ENCODE peak calls at places on chromosomes 1 and 21, in five cellular contexts. T is HFFc6; E is effector CD4-positive, alpha-beta T cell; P is AG08395; R is activated B cell treated with CpG ODN at 0.5 μM for 24 hours. L is an unnamed sample.
A peak's percentile ranks its signal among the peaks of the same experiment; 100 is the strongest.

GRCh38 chr1:115051850-115052249 is 22.2 kb downstream of the TSHB start:
- DNase-seq in T (no peak), E (no peak), P (no peak), R (no peak), L (no peak)

GRCh38 chr1:43256675-43257570 is 12.9 kb upstream of the TMEM125 start:
- DNase-seq in T (no peak), E (no peak), P (no peak), R (no peak), L (no peak)

GRCh38 chr1:225762444-225762843 is 15.2 kb upstream of the SRP9 start:
- DNase-seq in T (no peak), E (no peak), P (no peak), R (no peak), L (no peak)

GRCh38 chr1:205925730-205926129 is 17.5 kb downstream of the SLC26A9 start:
- DNase-seq in T (peak; percentile 74), E (no peak), P (peak; percentile 78), R (no peak), L (peak; percentile 90)

GRCh38 chr1:230812568-230812967 is 55.8 kb downstream of the C1orf198 start:
- DNase-seq in T (no peak), E (no peak), P (no peak), R (no peak), L (no peak)

GRCh38 chr21:28144653-28145052 is 848.0 kb downstream of the LTN1 start:
- DNase-seq in T (no peak), E (no peak), P (no peak), R (no peak), L (no peak)

GRCh38 chr1:162342452-162342983 is 34.1 kb downstream of the SPATA46 start:
- DNase-seq in T (no peak), E (no peak), P (no peak), R (no peak), L (no peak)

GRCh38 chr1:60995093-60995492 is 87.3 kb upstream of the NFIA start:
- DNase-seq in T (no peak), E (no peak), P (no peak), R (no peak), L (no peak)

GRCh38 chr1:924619-925323 is 1.0 kb downstream of the SAMD11 start:
- DNase-seq in T (peak; percentile 61), E (no peak), P (no peak), R (no peak), L (peak; percentile 15)

GRCh38 chr1:33397994-33398393 is 32.9 kb downstream of the PHC2 start:
- DNase-seq in T (no peak), E (no peak), P (no peak), R (no peak), L (no peak)

GRCh38 chr1:36087233-36088123 is 1.2 kb upstream of the ADPRS start:
- DNase-seq in T (no peak), E (no peak), P (no peak), R (no peak), L (no peak)

GRCh38 chr1:7587108-7587507 is 184.0 kb upstream of the VAMP3 start:
- DNase-seq in T (no peak), E (no peak), P (no peak), R (no peak), L (no peak)

GRCh38 chr1:24535021-24535424 is 20.9 kb upstream of the NCMAP start:
- DNase-seq in T (no peak), E (peak; percentile 71), P (no peak), R (peak; percentile 61), L (no peak)

GRCh38 chr1:5707566-5708178 is 284.6 kb downstream of the NPHP4 start:
- DNase-seq in T (no peak), E (no peak), P (no peak), R (no peak), L (no peak)

GRCh38 chr1:209823143-209824041 is 4.4 kb upstream of the UTP25 start:
- DNase-seq in T (peak; percentile 78), E (no peak), P (peak; percentile 60), R (no peak), L (peak; percentile 57)

GRCh38 chr1:48109390-48110009 is 112.3 kb upstream of the TRABD2B start:
- DNase-seq in T (peak; percentile 41), E (no peak), P (peak; percentile 62), R (no peak), L (peak; percentile 44)

GRCh38 chr1:206748348-206749034 is 22.1 kb upstream of the IL19 start:
- DNase-seq in T (no peak), E (no peak), P (no peak), R (no peak), L (no peak)

GRCh38 chr1:245440933-245441332 is 286.1 kb downstream of the KIF26B start:
- DNase-seq in T (no peak), E (no peak), P (no peak), R (no peak), L (no peak)

GRCh38 chr1:37032660-37033354 is 1.5 kb downstream of the GRIK3 start:
- DNase-seq in T (no peak), E (no peak), P (no peak), R (no peak), L (no peak)

GRCh38 chr21:32412162-32412997 is at the start of gene EVA1C:
- DNase-seq in T (no peak), E (peak; percentile 67), P (peak; percentile 38), R (peak; percentile 17), L (peak; percentile 63)

GRCh38 chr1:18941221-18942141 is 15.0 kb downstream of the IFFO2 start:
- DNase-seq in T (no peak), E (no peak), P (no peak), R (no peak), L (peak; percentile 90)

GRCh38 chr21:29091032-29091431 is 17.6 kb upstream of the CCT8 start:
- DNase-seq in T (peak; percentile 86), E (no peak), P (peak; percentile 82), R (no peak), L (peak; percentile 80)

L was measured in fibroblast of gingiva.